ENCODE peak calls at places on chromosomes 12 and 14, in six cellular contexts. T is GM23338, C is H1, H is K562, J is GM12878, F is HepG2. E is an unnamed sample.

GRCh38 chr12:75658826-75659823 is 147.7 kb upstream of the KRR1 start:
- DNase-seq in T (no peak), C (no peak), H (no peak), J (no peak), F (no peak), E (no peak)

GRCh38 chr12:29044799-29045198 is 104.3 kb upstream of the FAR2 start:
- DNase-seq in T (no peak), C (no peak), H (no peak), J (no peak), F (no peak), E (no peak)

GRCh38 chr12:92408072-92408900 is 262.6 kb upstream of the BTG1 start:
- DNase-seq in T (peak; percentile 77), C (peak; percentile 23), H (peak; percentile 23), J (no peak), F (peak; percentile 4), E (peak; percentile 55)

GRCh38 chr14:85934123-85934885 is 404.4 kb downstream of the FLRT2 start:
- DNase-seq in T (peak; percentile 9), C (no peak), H (no peak), J (peak; percentile 66), F (peak; percentile 15), E (no peak)

GRCh38 chr14:69695664-69696527 is 71.0 kb upstream of the SRSF5 start:
- DNase-seq in T (no peak), C (no peak), H (no peak), J (no peak), F (no peak), E (no peak)

GRCh38 chr12:122031342-122032216 is 9.9 kb downstream of the BCL7A start:
- DNase-seq in T (peak; percentile 81), C (peak; percentile 36), H (peak; percentile 68), J (no peak), F (no peak), E (peak; percentile 85)

GRCh38 chr14:72970058-72970630 is 43.9 kb downstream of the DCAF4 start:
- DNase-seq in T (no peak), C (no peak), H (no peak), J (no peak), F (no peak), E (no peak)

GRCh38 chr12:96401061-96401871 is 1.0 kb upstream of the CDK17 start:
- DNase-seq in T (peak; percentile 53), C (no peak), H (peak; percentile 42), J (peak; percentile 72), F (peak; percentile 45), E (no peak)

GRCh38 chr12:110316861-110317260 is 35.8 kb downstream of the ATP2A2 start:
- DNase-seq in T (no peak), C (no peak), H (no peak), J (no peak), F (no peak), E (no peak)

GRCh38 chr12:116601524-116601923 is 42.3 kb downstream of the MAP1LC3B2 start:
- DNase-seq in T (no peak), C (no peak), H (peak; percentile 31), J (no peak), F (no peak), E (no peak)

GRCh38 chr12:28172434-28173030 is 17.7 kb upstream of the CCDC91 start:
- DNase-seq in T (peak; percentile 66), C (no peak), H (peak; percentile 24), J (no peak), F (peak; percentile 39), E (peak; percentile 23)

GRCh38 chr14:24389266-24389855 is 9.4 kb upstream of the NYNRIN start:
- DNase-seq in T (no peak), C (no peak), H (no peak), J (no peak), F (no peak), E (no peak)

GRCh38 chr14:101007004-101007614 is 103.6 kb upstream of the RTL1 start:
- DNase-seq in T (no peak), C (no peak), H (no peak), J (no peak), F (no peak), E (no peak)

GRCh38 chr12:38586652-38587219 is 270.2 kb downstream of the ALG10B start:
- DNase-seq in T (no peak), C (no peak), H (no peak), J (no peak), F (no peak), E (no peak)

GRCh38 chr12:121260091-121260490 is 36.4 kb downstream of the CAMKK2 start:
- DNase-seq in T (no peak), C (no peak), H (no peak), J (no peak), F (no peak), E (no peak)

GRCh38 chr12:132196038-132196872 is 52.0 kb downstream of the NOC4L start:
- DNase-seq in T (no peak), C (no peak), H (no peak), J (no peak), F (no peak), E (no peak)

GRCh38 chr12:27703720-27704452 is 6.7 kb upstream of the MRPS35 start:
- DNase-seq in T (peak; percentile 93), C (peak; percentile 19), H (peak; percentile 56), J (peak; percentile 43), F (peak; percentile 75), E (peak; percentile 85)

GRCh38 chr14:75732888-75733287 is 71.8 kb downstream of the TTLL5 start:
- DNase-seq in T (no peak), C (no peak), H (no peak), J (no peak), F (no peak), E (no peak)

GRCh38 chr12:44812062-44812461 is 64.1 kb downstream of the NELL2 start:
- DNase-seq in T (peak; percentile 59), C (no peak), H (no peak), J (no peak), F (no peak), E (no peak)

GRCh38 chr14:60188696-60189095 is 23.5 kb upstream of the DHRS7 start:
- DNase-seq in T (no peak), C (no peak), H (no peak), J (no peak), F (no peak), E (no peak)

GRCh38 chr14:60183724-60184596 is 18.8 kb upstream of the DHRS7 start:
- DNase-seq in T (peak; percentile 84), C (no peak), H (peak; percentile 10), J (no peak), F (peak; percentile 55), E (no peak)

GRCh38 chr14:60189923-60190840 is 25.0 kb upstream of the DHRS7 start:
- DNase-seq in T (no peak), C (no peak), H (no peak), J (no peak), F (no peak), E (no peak)

GRCh38 chr14:60184597-60185555 is 19.7 kb upstream of the DHRS7 start:
- DNase-seq in T (no peak), C (no peak), H (no peak), J (no peak), F (no peak), E (no peak)

DNA sequence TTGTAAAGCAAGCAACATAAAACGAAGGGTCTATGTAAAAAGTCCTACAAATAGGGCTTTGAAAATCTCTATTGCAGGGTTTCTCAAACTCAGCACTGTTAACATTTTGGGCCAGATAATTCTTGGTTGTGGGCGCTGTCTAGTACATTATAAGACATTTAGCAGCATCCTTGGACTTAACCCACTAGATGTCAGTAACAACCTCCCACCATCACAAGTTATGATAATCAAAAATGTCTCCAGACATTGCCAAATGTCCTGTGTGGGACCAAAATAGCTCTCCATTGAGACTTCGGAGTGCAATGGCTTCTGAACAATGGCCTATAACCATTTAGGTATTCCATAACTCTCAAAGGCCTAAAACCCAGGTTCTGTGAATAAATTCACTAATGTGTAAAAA is 22.9 kb upstream of the DHRS7 start:
- DNase-seq in T (no peak), C (no peak), H (no peak), J (no peak), F (no peak), E (no peak)
- TF ChIP-seq CREB1 in T (no peak), C (no peak), H (no peak), J (no peak), F (no peak), E (no peak)

DNA sequence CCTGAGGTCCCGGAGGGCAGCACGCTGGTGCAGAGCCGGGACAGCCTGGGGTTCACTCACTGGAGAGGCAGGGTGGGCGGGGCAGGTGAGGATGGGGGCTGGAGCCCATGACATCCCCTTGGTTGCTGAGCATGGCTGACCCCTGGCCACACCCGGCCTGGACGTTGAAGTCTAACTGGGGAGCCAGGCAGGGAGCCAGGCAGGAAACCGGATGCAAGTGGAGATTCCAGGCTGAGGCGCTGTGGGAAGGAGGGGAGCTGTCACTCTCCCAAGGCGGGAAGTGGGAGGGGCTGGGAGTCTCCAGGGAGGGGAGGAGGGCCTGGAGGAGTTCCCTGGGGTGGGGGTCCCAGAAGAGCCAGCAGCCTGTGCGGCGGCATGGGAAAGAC is 7.7 kb upstream of the INF2 start:
- DNase-seq in T (peak; percentile 94), C (peak; percentile 82), H (no peak), J (no peak), F (peak; percentile 46), E (peak; percentile 86)
- TF ChIP-seq CREB1 in T (no peak), C (no peak), H (no peak), J (no peak), F (no peak), E (no peak)

DNA sequence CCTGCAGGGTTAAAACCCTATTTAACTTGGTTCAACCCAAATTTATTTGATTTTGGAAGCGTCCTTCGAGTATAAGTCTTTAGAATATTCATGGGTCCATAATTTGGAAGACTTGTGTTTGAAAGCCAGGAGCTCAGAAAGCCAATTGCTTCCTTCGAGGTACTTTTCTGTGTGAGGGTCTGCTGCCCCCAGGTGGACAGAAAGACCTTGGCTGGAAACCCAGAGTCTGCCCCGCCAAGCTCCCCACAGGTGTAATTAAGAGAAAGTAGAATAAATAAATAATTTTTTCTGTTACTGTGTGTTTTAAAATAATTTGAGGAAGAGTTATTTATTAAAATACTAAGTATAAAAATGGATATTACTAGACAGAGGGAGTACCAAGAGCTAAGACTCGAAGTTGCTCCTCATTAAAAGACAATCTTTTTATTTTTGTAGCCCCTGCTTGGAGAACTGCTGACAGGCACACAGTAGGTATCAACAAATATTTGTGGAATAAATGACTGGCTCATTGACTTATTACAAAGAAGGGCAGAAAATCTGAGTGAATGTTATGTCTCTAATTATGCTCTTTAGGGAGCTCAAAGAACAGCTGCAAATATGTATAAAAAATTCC is 105.8 kb downstream of the PAH start:
- DNase-seq in T (peak; percentile 82), C (no peak), H (peak; percentile 45), J (no peak), F (peak; percentile 18), E (peak; percentile 71)
- TF ChIP-seq CREB1 in T (no peak), C (no peak), H (no peak), J (no peak), F (no peak), E (no peak)

GRCh38 chr14:35277179-35277578 is 15.0 kb upstream of the PSMA6 start:
- DNase-seq in T (peak; percentile 12), C (no peak), H (no peak), J (no peak), F (no peak), E (no peak)
- TF ChIP-seq CREB1 in T (no peak), C (no peak), H (no peak), J (no peak), F (no peak), E (no peak)

DNA sequence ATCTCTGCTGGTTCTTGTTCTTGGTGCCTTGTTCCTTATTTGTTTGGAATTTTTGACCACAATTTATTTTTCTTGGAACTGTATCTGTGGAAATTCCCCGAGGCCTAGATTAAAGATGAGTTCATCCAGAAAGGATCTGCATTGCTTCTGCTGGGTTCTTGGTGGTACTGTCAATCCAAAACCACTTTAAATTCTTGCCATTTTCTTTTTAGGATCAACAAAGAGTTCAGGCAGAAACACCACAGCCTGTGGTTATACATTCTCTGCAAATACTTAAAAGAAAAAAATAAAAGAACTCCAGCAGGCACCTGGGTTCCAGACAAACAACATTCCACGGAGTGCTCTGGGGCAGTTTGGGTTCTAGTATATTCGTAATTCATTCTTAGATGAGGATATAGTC is 6.0 kb upstream of the VAMP1 start:
- DNase-seq in T (no peak), C (no peak), H (no peak), J (no peak), F (no peak), E (no peak)
- TF ChIP-seq CREB1 in T (no peak), C (no peak), H (no peak), J (no peak), F (no peak), E (no peak)